ENCODE peak calls at places on chromosomes 7 and 10, in nine cellular contexts. X, B, R, H, E, F, P, W and J are unnamed samples.

GRCh38 chr7:28808786-28809533 is 149.2 kb downstream of the TRIL start:
- DNase-seq in X (no peak), B (no peak), R (peak), H (no peak), E (peak), F (no peak), P (no peak), W (no peak), J (peak)

GRCh38 chr7:129271500-129272355 is 46.9 kb downstream of the AHCYL2 start:
- DNase-seq in X (peak), B (peak), R (no peak), H (no peak), E (peak), F (no peak), P (no peak), W (peak), J (no peak)

GRCh38 chr7:44244282-44244681 is 43.5 kb downstream of the YKT6 start:
- DNase-seq in X (no peak), B (peak), R (peak), H (no peak), E (no peak), F (no peak), P (no peak), W (no peak), J (no peak)

GRCh38 chr7:141433698-141434097 is 117.5 kb upstream of the AGK start:
- DNase-seq in X (no peak), B (no peak), R (no peak), H (no peak), E (no peak), F (no peak), P (no peak), W (no peak), J (no peak)

GRCh38 chr7:140726304-140726703 is 29.8 kb downstream of the NDUFB2 start:
- DNase-seq in X (no peak), B (peak), R (no peak), H (no peak), E (no peak), F (no peak), P (no peak), W (no peak), J (no peak)

GRCh38 chr10:11610855-11611247 is 599 bp downstream of the USP6NL start:
- DNase-seq in X (no peak), B (peak), R (no peak), H (peak), E (peak), F (peak), P (no peak), W (no peak), J (peak)

GRCh38 chr7:4549681-4550080 is 132.4 kb upstream of the FOXK1 start:
- DNase-seq in X (no peak), B (no peak), R (no peak), H (no peak), E (no peak), F (no peak), P (no peak), W (no peak), J (no peak)

GRCh38 chr7:74656421-74656910 is 1.1 kb upstream of the GTF2I start:
- DNase-seq in X (peak), B (peak), R (peak), H (peak), E (peak), F (peak), P (no peak), W (no peak), J (peak)

GRCh38 chr10:62632071-62632809 is 172.3 kb upstream of the ADO start:
- DNase-seq in X (no peak), B (no peak), R (peak), H (no peak), E (peak), F (no peak), P (no peak), W (peak), J (peak)

GRCh38 chr7:140639366-140640053 is 1.1 kb downstream of the DENND2A start:
- DNase-seq in X (no peak), B (no peak), R (no peak), H (peak), E (no peak), F (no peak), P (no peak), W (no peak), J (no peak)

GRCh38 chr7:107610353-107610752 is 30.3 kb downstream of the BCAP29 start:
- DNase-seq in X (no peak), B (no peak), R (no peak), H (no peak), E (no peak), F (no peak), P (no peak), W (no peak), J (no peak)

GRCh38 chr7:107615910-107616680 is 36.0 kb downstream of the BCAP29 start:
- DNase-seq in X (no peak), B (no peak), R (no peak), H (no peak), E (no peak), F (no peak), P (no peak), W (no peak), J (no peak)

GRCh38 chr7:107613439-107613838 is 33.4 kb downstream of the BCAP29 start:
- DNase-seq in X (no peak), B (no peak), R (no peak), H (no peak), E (no peak), F (no peak), P (no peak), W (no peak), J (no peak)

GRCh38 chr7:107614425-107614824 is 34.4 kb downstream of the BCAP29 start:
- DNase-seq in X (no peak), B (no peak), R (no peak), H (no peak), E (no peak), F (no peak), P (no peak), W (no peak), J (no peak)

GRCh38 chr7:107613948-107614347 is 33.9 kb downstream of the BCAP29 start:
- DNase-seq in X (no peak), B (no peak), R (no peak), H (no peak), E (no peak), F (no peak), P (no peak), W (no peak), J (no peak)
- TF ChIP-seq EP300 in X (no peak), B (no peak), R (no peak), H (no peak), E (no peak), F (no peak), P (no peak), W (no peak), J (no peak)

DNA sequence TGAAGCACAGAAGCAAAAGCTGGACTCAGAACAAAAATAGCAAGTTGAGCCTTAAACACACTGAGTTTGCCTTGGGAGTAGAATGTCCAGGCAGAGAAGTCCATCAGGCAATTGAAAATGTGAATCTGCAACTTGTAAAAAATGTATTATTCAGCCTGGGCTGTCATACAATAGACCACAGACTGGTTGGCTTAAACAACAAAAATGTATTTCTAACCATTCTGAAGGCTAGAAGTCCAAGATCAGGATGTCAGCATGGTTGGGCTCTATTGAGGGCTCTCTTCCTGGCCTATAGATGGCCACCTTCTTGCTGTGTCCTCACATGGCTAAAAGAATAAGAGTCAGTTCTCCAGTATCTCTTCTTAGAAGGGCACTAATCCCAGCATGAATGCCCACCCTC is 76.5 kb upstream of the CAPZA2 start:
- DNase-seq in X (no peak), B (no peak), R (no peak), H (no peak), E (no peak), F (no peak), P (no peak), W (no peak), J (no peak)
- H3K27ac ChIP-seq in X (no peak), B (no peak), R (no peak), H (no peak), E (no peak), F (no peak), P (no peak), W (no peak), J (no peak)

DNA sequence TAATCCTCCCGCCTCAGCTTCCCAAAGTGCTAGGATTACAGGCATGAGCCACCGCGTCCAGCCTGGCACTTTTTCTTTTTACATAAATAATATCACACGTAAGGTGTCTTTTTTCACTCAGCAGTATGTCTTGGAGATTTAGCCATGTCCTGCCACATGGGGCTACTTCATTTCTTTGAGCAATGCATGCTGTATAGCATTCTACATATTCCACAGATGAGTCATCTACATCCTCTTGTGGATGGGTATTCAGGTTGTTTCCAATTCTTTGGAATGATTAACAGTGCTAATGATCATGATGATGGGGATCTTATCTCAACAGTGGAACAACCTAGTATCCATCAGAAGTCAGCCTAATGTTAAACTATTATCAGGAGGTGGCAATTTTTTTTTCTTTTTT is 50.8 kb downstream of the ZNF503 start:
- DNase-seq in X (no peak), B (peak), R (no peak), H (no peak), E (no peak), F (no peak), P (no peak), W (no peak), J (no peak)
- TF ChIP-seq CTCF in X (no peak), B (no peak), R (no peak), H (no peak), E (no peak), F (no peak), P (no peak), W (no peak), J (no peak)

GRCh38 chr10:91596821-91597396 is 36.0 kb downstream of the PPP1R3C start:
- DNase-seq in X (no peak), B (no peak), R (no peak), H (no peak), E (no peak), F (no peak), P (no peak), W (no peak), J (no peak)
- TF ChIP-seq EP300 in X (no peak), B (peak), R (no peak), H (peak), E (no peak), F (no peak), P (no peak), W (no peak), J (no peak)

DNA sequence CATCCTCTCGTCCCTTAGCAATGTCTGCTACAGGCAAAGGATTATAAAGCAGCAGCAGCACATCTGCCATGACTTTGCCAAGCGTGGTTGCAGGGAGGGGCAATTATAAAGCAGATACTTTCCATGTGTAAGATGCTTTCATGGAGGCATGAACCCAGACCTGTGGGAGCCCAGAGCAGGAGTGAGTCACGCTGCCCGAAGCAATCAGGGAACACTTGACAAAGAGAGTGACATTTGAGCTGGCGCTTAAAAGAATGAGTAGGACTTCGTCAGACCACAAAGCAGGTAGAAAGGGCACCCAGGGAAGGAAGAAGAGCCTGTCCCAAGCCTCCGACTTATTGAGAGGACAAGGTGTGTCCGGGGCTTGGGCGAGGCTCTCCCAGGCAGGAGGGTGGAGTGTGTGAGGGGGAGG is 147.2 kb downstream of the MYOF start:
- DNase-seq in X (no peak), B (no peak), R (no peak), H (no peak), E (no peak), F (no peak), P (no peak), W (no peak), J (no peak)
- H3K27ac ChIP-seq in X (no peak), B (no peak), R (no peak), H (no peak), E (no peak), F (no peak), P (no peak), W (no peak), J (no peak)

GRCh38 chr7:20331231-20331880 is 656 bp downstream of the ITGB8 start:
- DNase-seq in X (peak), B (no peak), R (peak), H (peak), E (peak), F (peak), P (no peak), W (no peak), J (peak)
- TF ChIP-seq CTCF in X (no peak), B (no peak), R (no peak), H (no peak), E (no peak), F (no peak), P (no peak), W (no peak), J (no peak)

DNA sequence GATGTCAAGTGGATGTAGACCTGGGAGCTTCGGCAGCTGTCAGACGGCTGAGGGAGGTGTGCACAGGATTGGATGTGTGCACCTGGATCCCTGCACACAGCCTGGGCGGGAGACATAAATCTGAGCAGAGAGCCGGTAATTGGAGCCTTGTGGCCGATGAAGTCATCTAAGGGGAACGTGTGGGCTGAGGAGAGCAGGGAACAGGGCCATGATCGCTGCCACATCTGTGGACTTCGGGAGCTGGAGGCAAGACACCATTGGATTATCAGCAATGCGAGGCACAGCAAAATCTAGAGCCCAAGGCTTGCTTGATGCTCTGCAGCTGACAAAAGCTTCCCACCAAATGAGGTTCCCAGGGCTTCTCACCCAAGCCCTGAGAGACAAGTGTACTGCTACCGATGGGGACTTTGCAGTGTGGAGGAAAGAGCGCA is 147.7 kb downstream of the PTPN20 start:
- DNase-seq in X (peak), B (no peak), R (no peak), H (peak), E (no peak), F (peak), P (no peak), W (no peak), J (no peak)
- TF ChIP-seq EP300 in X (no peak), B (no peak), R (no peak), H (no peak), E (no peak), F (no peak), P (no peak), W (no peak), J (no peak)